ENCODE peak calls at places on chromosome 14, in five cellular contexts. I is lung, P is SK-N-SH, G is A549, Z is dorsolateral prefrontal cortex. U is an unnamed sample.
A peak's percentile ranks its signal among the peaks of the same experiment; 100 is the strongest.

GRCh38 chr14:50335989-50336391 is 23.9 kb downstream of the DMAC2L start:
- DNase-seq in I (no peak), P (peak; percentile 80), G (no peak), Z (peak; percentile 86), U (no peak)

GRCh38 chr14:67819563-67820411 is at the start of gene RAD51B:
- DNase-seq in I (peak; percentile 91), P (peak; percentile 82), G (peak; percentile 83), Z (peak; percentile 93), U (peak; percentile 51)

GRCh38 chr14:65835501-65835900 is 423.0 kb downstream of the FUT8 start:
- DNase-seq in I (no peak), P (no peak), G (no peak), Z (no peak), U (no peak)

GRCh38 chr14:78399316-78399889 is 229.2 kb downstream of the NRXN3 start:
- DNase-seq in I (no peak), P (no peak), G (no peak), Z (no peak), U (no peak)

GRCh38 chr14:105069887-105070759 is 4.9 kb upstream of the GPR132 start:
- DNase-seq in I (no peak), P (no peak), G (no peak), Z (no peak), U (no peak)

GRCh38 chr14:91416744-91417133 is 881 bp downstream of the CCDC88C start:
- DNase-seq in I (no peak), P (no peak), G (no peak), Z (no peak), U (no peak)

GRCh38 chr14:31024577-31025334 is 693 bp upstream of the AP4S1 start:
- DNase-seq in I (no peak), P (no peak), G (no peak), Z (no peak), U (no peak)

GRCh38 chr14:49250109-49250508 is 336.1 kb downstream of the RPS29 start:
- DNase-seq in I (no peak), P (no peak), G (no peak), Z (no peak), U (no peak)

GRCh38 chr14:31536201-31536960 is 24.8 kb upstream of the NUBPL start:
- DNase-seq in I (no peak), P (no peak), G (no peak), Z (no peak), U (no peak)

GRCh38 chr14:35829449-35829848 is 3.3 kb downstream of the BRMS1L start:
- DNase-seq in I (no peak), P (no peak), G (no peak), Z (no peak), U (no peak)

GRCh38 chr14:94601961-94602391 is 10.2 kb upstream of the SERPINA3 start:
- DNase-seq in I (peak; percentile 44), P (no peak), G (peak; percentile 75), Z (peak; percentile 79), U (peak; percentile 78)

GRCh38 chr14:38074754-38075153 is 132.9 kb upstream of the SSTR1 start:
- DNase-seq in I (no peak), P (no peak), G (no peak), Z (no peak), U (no peak)

GRCh38 chr14:38079886-38080285 is 127.8 kb upstream of the SSTR1 start:
- DNase-seq in I (no peak), P (no peak), G (no peak), Z (no peak), U (no peak)

GRCh38 chr14:38079268-38079667 is 128.4 kb upstream of the SSTR1 start:
- DNase-seq in I (no peak), P (no peak), G (peak; percentile 36), Z (no peak), U (peak; percentile 1)

GRCh38 chr14:38078393-38078792 is 129.3 kb upstream of the SSTR1 start:
- DNase-seq in I (peak; percentile 51), P (no peak), G (no peak), Z (no peak), U (no peak)

DNA sequence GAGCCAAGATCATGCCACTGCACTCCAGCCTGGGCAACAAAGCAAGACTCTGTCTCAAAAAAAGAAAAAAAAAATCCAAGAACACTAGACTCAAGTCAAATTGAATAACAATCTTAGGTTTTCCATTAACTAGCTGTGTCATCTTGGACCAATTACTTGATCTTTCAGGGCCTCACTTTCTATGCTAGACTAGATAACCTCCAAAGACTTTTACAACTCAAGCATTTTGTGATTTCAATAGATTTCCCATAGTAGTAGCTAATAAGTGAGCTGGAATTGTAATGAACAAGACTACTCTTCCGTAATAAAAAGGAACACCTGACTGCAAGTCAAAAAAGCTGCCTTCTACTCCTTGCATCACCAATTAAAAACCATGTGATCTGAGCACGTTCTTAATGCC is 127.0 kb upstream of the SSTR1 start:
- DNase-seq in I (no peak), P (no peak), G (no peak), Z (no peak), U (no peak)
- H3K27ac ChIP-seq in I (no peak overlapping the region), P (no peak overlapping the region), G (no peak overlapping the region), Z (no peak overlapping the region), U (no peak overlapping the region)

DNA sequence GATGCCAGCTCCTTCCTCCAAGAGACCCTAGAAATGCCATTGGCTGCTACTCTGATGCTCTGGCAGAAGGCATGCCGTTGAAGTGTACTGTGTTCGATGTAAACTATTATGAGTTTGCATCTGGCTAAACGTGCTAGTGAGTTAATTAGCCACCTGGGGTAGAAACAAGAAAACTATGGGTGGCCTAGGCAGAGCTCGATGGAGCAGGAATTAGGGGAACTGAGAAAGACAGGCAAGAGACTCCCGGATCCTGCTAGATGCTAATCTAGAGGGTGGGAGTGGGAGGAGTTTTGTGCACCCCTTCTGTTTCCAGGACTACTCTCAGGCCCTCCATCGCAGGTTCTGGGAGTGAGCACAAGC is 32.0 kb downstream of the TMEM63C start:
- DNase-seq in I (no peak), P (no peak), G (no peak), Z (no peak), U (no peak)
- TF ChIP-seq CTCF in I (no peak), P (no peak), G (no peak), Z (no peak), U (no peak)

DNA sequence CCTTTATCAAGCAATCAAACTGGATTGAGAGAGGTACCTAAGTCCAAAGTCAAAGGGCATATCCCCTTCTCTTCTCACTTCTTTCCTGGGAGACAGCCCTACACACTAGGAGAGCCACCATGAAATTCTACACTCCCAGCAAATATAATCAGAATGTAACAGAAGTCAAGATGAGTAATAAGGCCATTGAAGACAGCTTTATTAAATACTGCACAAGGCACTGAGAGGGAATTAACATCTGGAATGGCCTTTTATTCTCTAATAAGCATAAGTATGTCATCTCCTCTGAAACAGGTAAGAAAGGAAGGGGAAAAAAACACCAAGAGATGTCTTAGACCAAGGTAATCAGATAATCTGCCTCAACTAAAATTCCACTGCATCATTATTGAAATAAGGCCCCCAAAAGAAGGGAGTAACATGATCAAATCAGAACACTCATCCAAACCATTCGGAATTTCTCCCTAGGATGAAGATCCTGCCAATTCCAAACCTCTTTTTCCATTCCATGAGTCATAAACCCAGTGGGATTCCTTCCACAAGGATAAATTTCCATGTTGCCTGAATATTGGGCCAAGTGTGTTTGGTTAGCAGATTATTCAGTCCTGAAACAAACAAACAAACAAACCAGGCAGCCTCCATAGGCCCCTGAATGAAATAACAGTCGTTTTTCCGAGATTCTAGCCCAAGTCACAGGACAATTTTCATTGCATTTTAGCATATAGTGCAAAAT is 19.9 kb downstream of the SLC35F4 start:
- DNase-seq in I (no peak), P (no peak), G (no peak), Z (no peak), U (no peak)
- H3K4me3 ChIP-seq in I (no peak overlapping the region), P (no peak overlapping the region), G (no peak overlapping the region), Z (no peak overlapping the region), U (no peak overlapping the region)

DNA sequence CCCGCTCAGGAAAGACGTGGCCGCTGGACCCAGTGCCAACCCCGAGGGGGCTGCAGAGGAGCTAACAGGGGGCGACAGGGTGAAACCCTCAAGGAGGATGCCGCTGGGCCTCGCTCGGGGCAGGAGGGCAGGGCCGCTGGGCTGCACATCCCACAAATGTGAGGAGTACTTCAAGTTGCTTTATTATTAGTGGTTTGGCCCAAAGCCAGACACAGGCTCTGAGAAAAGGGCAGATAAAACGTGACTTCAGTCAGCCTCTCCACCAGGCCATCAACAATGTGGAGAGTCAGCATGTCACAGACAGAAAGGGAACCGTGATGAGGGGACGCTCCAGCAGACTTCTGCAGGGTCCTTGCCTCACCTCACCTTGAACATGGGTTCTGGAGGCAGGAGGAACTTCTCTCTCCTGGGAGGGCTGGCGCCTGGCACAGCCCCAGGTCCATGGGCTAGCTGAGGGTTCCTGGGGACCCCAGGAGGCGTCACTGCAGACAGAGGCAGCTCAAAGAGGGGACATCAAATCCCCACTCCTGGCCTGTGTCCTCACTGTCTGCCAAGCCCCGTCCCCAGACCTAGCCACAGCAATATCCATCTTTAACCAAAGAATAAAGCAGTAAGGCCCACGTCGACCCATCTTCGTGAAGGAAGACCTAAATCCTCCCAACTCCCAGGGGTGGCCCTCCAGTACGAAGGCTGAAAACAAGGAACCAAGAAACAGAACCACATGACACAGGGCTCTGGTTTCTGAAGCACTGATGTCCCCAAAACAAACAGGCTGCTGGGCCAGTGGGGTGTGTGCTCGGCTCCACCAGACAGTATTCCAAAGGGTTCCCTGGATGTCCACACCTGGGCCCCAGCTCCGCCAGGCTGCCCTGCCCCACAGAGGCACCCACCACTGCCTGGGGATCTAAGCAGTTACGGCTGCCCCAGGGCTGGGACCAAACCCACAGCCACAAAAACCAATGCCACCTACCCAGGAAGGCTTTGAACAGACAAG is 35.1 kb downstream of the CCDC85C start:
- DNase-seq in I (no peak), P (no peak), G (no peak), Z (no peak), U (no peak)
- H3K27ac ChIP-seq in I (peak overlapping the region; percentile 26), P (peak overlapping the region; percentile 84), G (peak overlapping the region; percentile 22), Z (no peak overlapping the region), U (no peak overlapping the region)

U was measured in AG04450.